ENCODE peak calls at places on chromosomes 1 and 21, in nine cellular contexts. E, M, J, G, V, H, C, S and I are unnamed samples.

GRCh38 chr1:162564762-162565218 is 3.3 kb downstream of the UAP1 start:
- DNase-seq in V (peak; percentile 30), G (peak; percentile 18), H (no peak), J (no peak), S (no peak), C (no peak), M (no peak), E (peak; percentile 19), I (no peak)

GRCh38 chr1:199956005-199956404 is 71.5 kb upstream of the NR5A2 start:
- DNase-seq in J (no peak), C (no peak), H (no peak), G (no peak), M (no peak), E (no peak), S (no peak), V (no peak), I (no peak)

GRCh38 chr1:51607676-51608075 is 9.2 kb upstream of the OSBPL9 start:
- DNase-seq in M (no peak), S (no peak), G (no peak), V (peak; percentile 53), J (no peak), H (peak; percentile 62), C (no peak), E (peak; percentile 23), I (no peak)

GRCh38 chr1:89088597-89088996 is 23.6 kb upstream of the GBP1 start:
- DNase-seq in C (no peak), V (no peak), E (no peak), G (no peak), J (no peak), H (no peak), S (no peak), M (no peak), I (no peak)

GRCh38 chr1:67793562-67793961 is 39.7 kb downstream of the GNG12 start:
- DNase-seq in M (no peak), H (no peak), C (no peak), E (peak; percentile 85), G (peak; percentile 33), V (no peak), S (peak; percentile 67), J (peak; percentile 51), I (peak; percentile 71)

GRCh38 chr1:201896951-201897391 is 8.3 kb downstream of the SHISA4 start:
- DNase-seq in G (peak; percentile 57), H (peak; percentile 70), J (no peak), M (peak; percentile 70), E (no peak), V (no peak), C (no peak), S (no peak), I (no peak)

GRCh38 chr1:233182587-233182986 is 112.9 kb downstream of the PCNX2 start:
- DNase-seq in H (no peak), C (no peak), V (no peak), E (no peak), J (no peak), S (no peak), G (no peak), M (no peak), I (no peak)

GRCh38 chr1:167905182-167905581 is 8.8 kb downstream of the ADCY10 start:
- DNase-seq in H (peak; percentile 74), C (no peak), J (no peak), E (peak; percentile 76), S (peak; percentile 33), M (no peak), G (no peak), V (no peak), I (no peak)

GRCh38 chr1:244096066-244096610 is 45.1 kb downstream of the ZBTB18 start:
- DNase-seq in G (no peak), E (no peak), S (no peak), V (peak; percentile 44), C (no peak), J (no peak), M (no peak), H (no peak), I (no peak)

GRCh38 chr1:63746129-63746864 is 27.5 kb upstream of the ROR1 start:
- DNase-seq in S (peak; percentile 99), G (peak; percentile 79), C (no peak), V (peak; percentile 71), E (peak; percentile 94), H (peak; percentile 88), J (peak; percentile 99), M (no peak), I (peak; percentile 44)

GRCh38 chr1:93694833-93695232 is 13.2 kb upstream of the BCAR3 start:
- DNase-seq in G (peak; percentile 75), M (no peak), E (no peak), V (peak; percentile 68), S (no peak), J (no peak), C (no peak), H (no peak), I (no peak)

GRCh38 chr1:56056438-56057312 is 522.7 kb downstream of the PLPP3 start:
- DNase-seq in M (no peak), C (no peak), J (peak; percentile 34), S (peak; percentile 48), H (peak; percentile 72), G (peak; percentile 47), V (no peak), E (peak; percentile 47), I (peak; percentile 55)

GRCh38 chr21:33265664-33266049 is 510 bp upstream of the IL10RB start:
- DNase-seq in C (peak; percentile 54), G (peak; percentile 58), M (peak; percentile 65), E (peak; percentile 33), H (no peak), S (no peak), V (no peak), J (no peak), I (no peak)

GRCh38 chr1:24481098-24481497 is 21.5 kb upstream of the RCAN3 start:
- DNase-seq in M (no peak), G (no peak), J (no peak), E (no peak), H (no peak), S (no peak), C (peak; percentile 7), V (peak; percentile 42), I (no peak)

GRCh38 chr1:108524676-108525075 is 35.2 kb upstream of the EEIG2 start:
- DNase-seq in C (no peak), S (no peak), H (no peak), M (no peak), E (no peak), J (no peak), V (no peak), G (no peak), I (no peak)

GRCh38 chr1:150576794-150577556 is 2.4 kb downstream of the MCL1 start:
- DNase-seq in J (no peak), G (peak; percentile 44), H (peak; percentile 46), V (no peak), E (peak; percentile 50), M (no peak), C (no peak), S (no peak), I (no peak)

GRCh38 chr1:231625975-231626534 is 535 bp upstream of the DISC1 start:
- DNase-seq in V (peak; percentile 6), M (no peak), H (no peak), S (no peak), C (no peak), J (no peak), E (no peak), G (no peak), I (no peak)

GRCh38 chr1:204623894-204624361 is 61.6 kb downstream of the LRRN2 start:
- DNase-seq in H (no peak), J (no peak), S (no peak), G (no peak), M (no peak), E (peak; percentile 4), V (peak; percentile 82), C (no peak), I (no peak)

GRCh38 chr1:158115126-158115525 is 65.6 kb upstream of the CD1D start:
- DNase-seq in H (no peak), M (no peak), J (no peak), E (no peak), C (no peak), V (no peak), S (no peak), G (no peak), I (no peak)

GRCh38 chr1:119966020-119966419 is 69.7 kb upstream of the ADAM30 start:
- DNase-seq in J (peak; percentile 39), G (no peak), V (no peak), S (no peak), M (no peak), C (no peak), H (peak; percentile 57), E (peak; percentile 81), I (no peak)

GRCh38 chr1:11061652-11062365 is 2.0 kb upstream of the SRM start:
- DNase-seq in E (no peak), J (no peak), C (no peak), V (peak; percentile 18), M (no peak), G (no peak), H (no peak), S (no peak), I (no peak)

GRCh38 chr1:183632964-183633363 is 2.6 kb downstream of the ARPC5 start:
- DNase-seq in C (no peak), S (no peak), G (no peak), H (no peak), M (no peak), E (peak; percentile 23), J (no peak), V (peak; percentile 51), I (no peak)
- H3K4me3 ChIP-seq in C (peak overlapping the region; percentile 83), S (peak overlapping the region; percentile 82), G (peak overlapping the region; percentile 91), H (peak overlapping the region; percentile 94), M (peak overlapping the region; percentile 98), E (peak overlapping the region; percentile 76), J (peak overlapping the region; percentile 97), V (no peak overlapping the region), I (peak overlapping the region; percentile 86)

GRCh38 chr1:66333463-66334232 is 200.3 kb upstream of the SGIP1 start:
- DNase-seq in M (no peak), J (no peak), H (no peak), S (no peak), E (no peak), G (no peak), C (no peak), V (peak; percentile 58), I (no peak)
- H3K4me3 ChIP-seq in M (peak overlapping the region; percentile 59), J (peak overlapping the region; percentile 59), H (peak overlapping the region; percentile 27), S (peak overlapping the region; percentile 54), E (peak overlapping the region; percentile 63), G (peak overlapping the region; percentile 57), C (peak overlapping the region; percentile 47), V (peak overlapping the region; percentile 48), I (peak overlapping the region; percentile 28)

GRCh38 chr1:193301746-193302145 is 115.3 kb upstream of the B3GALT2 start:
- DNase-seq in G (no peak), C (no peak), E (no peak), J (no peak), V (no peak), H (no peak), M (no peak), S (no peak), I (no peak)
- H3K4me3 ChIP-seq in G (no peak overlapping the region), C (no peak overlapping the region), E (no peak overlapping the region), J (no peak overlapping the region), V (no peak overlapping the region), H (no peak overlapping the region), M (no peak overlapping the region), S (no peak overlapping the region), I (no peak overlapping the region)

DNA sequence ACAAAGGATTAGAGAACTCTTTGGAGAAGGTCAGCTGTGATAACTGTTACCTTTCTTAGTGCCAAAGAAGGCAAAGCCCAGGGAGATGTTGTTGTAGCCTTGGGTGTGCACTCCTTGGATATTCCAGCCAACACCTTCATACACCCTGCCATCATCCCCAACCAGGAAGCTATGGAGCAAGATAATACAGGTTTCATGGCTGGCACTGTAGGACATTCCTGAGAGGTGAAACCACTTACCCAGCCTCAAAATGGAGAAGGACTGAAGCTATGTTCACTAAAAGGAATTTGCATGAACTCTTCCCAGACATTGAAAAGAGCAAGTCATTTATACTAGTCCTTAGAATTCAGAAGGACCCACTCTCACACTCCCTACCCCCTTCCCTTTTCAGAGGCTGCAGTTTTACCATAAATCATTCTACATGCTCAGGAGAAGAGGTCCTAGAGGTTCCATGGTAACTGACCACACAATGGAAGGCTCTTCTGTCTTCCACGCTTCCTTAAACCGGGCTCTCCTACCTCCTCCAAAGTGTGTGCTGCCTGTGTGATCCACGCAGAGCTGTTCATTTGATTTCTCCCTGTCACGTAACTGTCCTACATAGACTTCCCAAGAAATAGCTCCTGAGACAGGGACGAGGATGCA is 5.5 kb downstream of the PGLYRP4 start:
- DNase-seq in G (peak; percentile 84), H (no peak), J (no peak), V (no peak), S (no peak), E (no peak), C (no peak), M (no peak), I (no peak)
- H3K4me3 ChIP-seq in G (no peak overlapping the region), H (no peak overlapping the region), J (no peak overlapping the region), V (no peak overlapping the region), S (no peak overlapping the region), E (no peak overlapping the region), C (no peak overlapping the region), M (no peak overlapping the region), I (no peak overlapping the region)